ENCODE peak calls at places on chromosomes 16 and 17, in five cellular contexts. M is GM04503; E is HAP-1; W is sciatic nerve; F is stimulated activated CD4-positive, alpha-beta T cell treated with anti-CD3 and anti-CD28 coated beads, Interleukin-1b, Interleukin-23, amount 100 ng/mL, for 24 hours. G is an unnamed sample.

GRCh38 chr17:18321309-18321708 is 6.2 kb downstream of the SMCR8 start:
- DNase-seq in M (no peak), E (no peak), W (no peak), F (no peak), G (no peak)

GRCh38 chr16:65480276-65480675 is 358.4 kb upstream of the CDH11 start:
- DNase-seq in M (no peak), E (no peak), W (no peak), F (no peak), G (no peak)

GRCh38 chr16:86901483-86901882 is 323.1 kb downstream of the FOXL1 start:
- DNase-seq in M (no peak), E (no peak), W (no peak), F (no peak), G (no peak)

GRCh38 chr16:72999541-73000019 is 48.3 kb downstream of the ZFHX3 start:
- DNase-seq in M (no peak), E (no peak), W (no peak), F (no peak), G (no peak)

GRCh38 chr16:48318630-48319029 is 66.6 kb downstream of the SIAH1 start:
- DNase-seq in M (no peak), E (no peak), W (no peak), F (no peak), G (no peak)

GRCh38 chr17:30104575-30105339 is 11.9 kb upstream of the NSRP1 start:
- DNase-seq in M (peak; percentile 53), E (peak; percentile 84), W (peak; percentile 87), F (peak; percentile 50), G (peak; percentile 67)

GRCh38 chr16:15452456-15452855 is 18.1 kb downstream of the BMERB1 start:
- DNase-seq in M (no peak), E (no peak), W (no peak), F (no peak), G (no peak)

GRCh38 chr17:59754547-59754946 is 47.1 kb downstream of the VMP1 start:
- DNase-seq in M (peak; percentile 79), E (no peak), W (no peak), F (no peak), G (peak; percentile 26)